ENCODE peak calls at places on chromosomes 7 and 10, in four cellular contexts. V is HepG2, R is A549, G is GM23338. B is an unnamed sample.

GRCh38 chr7:111437736-111438135 is 124.6 kb downstream of the IMMP2L start:
- DNase-seq in V (no peak), R (no peak), G (no peak), B (no peak)

GRCh38 chr7:56033671-56034432 is 17.4 kb downstream of the PSPH start:
- DNase-seq in V (peak; percentile 88), R (peak; percentile 75), G (peak; percentile 92), B (peak; percentile 52)

GRCh38 chr10:51269816-51270215 is 195.5 kb downstream of the PRKG1 start:
- DNase-seq in V (no peak), R (no peak), G (no peak), B (no peak)

GRCh38 chr7:15620491-15621185 is 58.8 kb upstream of the AGMO start:
- DNase-seq in V (no peak), R (no peak), G (no peak), B (no peak)

GRCh38 chr7:150949564-150949963 is 28.6 kb downstream of the KCNH2 start:
- DNase-seq in V (no peak), R (no peak), G (no peak), B (peak; percentile 35)

GRCh38 chr10:45154481-45154880 is 153.8 kb downstream of the ZNF22 start:
- DNase-seq in V (no peak), R (no peak), G (no peak), B (no peak)

GRCh38 chr7:46288010-46288409 is 366.9 kb upstream of the IGFBP3 start:
- DNase-seq in V (no peak), R (no peak), G (no peak), B (no peak)

GRCh38 chr10:22230331-22230833 is 12.6 kb upstream of the EBLN1 start:
- DNase-seq in V (no peak), R (peak; percentile 46), G (peak; percentile 72), B (no peak)

GRCh38 chr10:123136806-123137642 is 1.3 kb downstream of the HMX3 start:
- DNase-seq in V (no peak), R (no peak), G (peak; percentile 69), B (no peak)

GRCh38 chr7:11343818-11344413 is 370.2 kb downstream of the PHF14 start:
- DNase-seq in V (peak; percentile 24), R (no peak), G (peak; percentile 76), B (no peak)

GRCh38 chr7:20534543-20534942 is 80.9 kb upstream of the ABCB5 start:
- DNase-seq in V (no peak), R (no peak), G (no peak), B (no peak)

GRCh38 chr7:8211725-8212096 is 50.3 kb downstream of the ICA1 start:
- DNase-seq in V (no peak), R (no peak), G (no peak), B (no peak)

GRCh38 chr10:48406204-48406603 is 99.7 kb downstream of the MAPK8 start:
- DNase-seq in V (no peak), R (peak; percentile 2), G (no peak), B (no peak)

GRCh38 chr7:44050121-44050914 is 5.8 kb downstream of the DBNL start:
- DNase-seq in V (no peak), R (no peak), G (no peak), B (no peak)

GRCh38 chr10:32948451-32948850 is 9.6 kb downstream of the ITGB1 start:
- DNase-seq in V (peak; percentile 87), R (no peak), G (no peak), B (no peak)

GRCh38 chr7:150937848-150938561 is 40.1 kb downstream of the KCNH2 start:
- DNase-seq in V (no peak), R (no peak), G (peak; percentile 32), B (no peak)

GRCh38 chr7:82481499-82482097 is 38.0 kb upstream of the CACNA2D1 start:
- DNase-seq in V (peak; percentile 2), R (peak; percentile 29), G (peak; percentile 58), B (no peak)

GRCh38 chr10:132972149-132972985 is 30.0 kb upstream of the CFAP46 start:
- DNase-seq in V (no peak), R (no peak), G (no peak), B (peak; percentile 33)

GRCh38 chr10:86087716-86088115 is 278.9 kb downstream of the GRID1 start:
- DNase-seq in V (no peak), R (no peak), G (no peak), B (no peak)

GRCh38 chr10:132096863-132097478 is 31.2 kb downstream of the JAKMIP3 start:
- DNase-seq in V (no peak), R (no peak), G (no peak), B (peak; percentile 15)

GRCh38 chr7:7719235-7719634 is 828 bp upstream of the RPA3 start:
- DNase-seq in V (peak; percentile 37), R (no peak), G (no peak), B (no peak)

GRCh38 chr7:132891554-132891953 is 190.3 kb downstream of the CHCHD3 start:
- DNase-seq in V (no peak), R (no peak), G (no peak), B (no peak)

GRCh38 chr10:10665750-10666149 is 351.9 kb upstream of the CELF2 start:
- DNase-seq in V (no peak), R (no peak), G (no peak), B (no peak)

GRCh38 chr10:24617771-24618396 is 105.8 kb downstream of the ARHGAP21 start:
- DNase-seq in V (peak; percentile 50), R (peak; percentile 45), G (peak; percentile 90), B (no peak)

GRCh38 chr10:18793951-18794350 is 134.7 kb downstream of the ARL5B start:
- DNase-seq in V (peak; percentile 4), R (peak; percentile 3), G (peak; percentile 54), B (no peak)

GRCh38 chr7:142323706-142324105 is 65.8 kb upstream of the PRSS58 start:
- DNase-seq in V (peak; percentile 13), R (peak; percentile 17), G (peak; percentile 92), B (no peak)

GRCh38 chr7:80597875-80598274 is 40.6 kb upstream of the CD36 start:
- DNase-seq in V (no peak), R (no peak), G (no peak), B (no peak)

GRCh38 chr7:47648301-47648900 is 66.5 kb upstream of the TNS3 start:
- DNase-seq in V (no peak), R (no peak), G (no peak), B (no peak)

GRCh38 chr10:14118953-14119352 is 211.8 kb downstream of the FRMD4A start:
- DNase-seq in V (no peak), R (no peak), G (no peak), B (no peak)

GRCh38 chr7:107277331-107277730 is 108.5 kb downstream of the HBP1 start:
- DNase-seq in V (no peak), R (no peak), G (no peak), B (no peak)

GRCh38 chr7:106618480-106618879 is 42.5 kb downstream of the CCDC71L start:
- DNase-seq in V (no peak), R (no peak), G (no peak), B (no peak)

GRCh38 chr7:97004931-97005763 is at the start of gene DLX6:
- DNase-seq in V (peak; percentile 93), R (peak; percentile 89), G (peak; percentile 96), B (no peak)

GRCh38 chr10:81959016-81959415 is 84.0 kb downstream of the NRG3 start:
- DNase-seq in V (no peak), R (no peak), G (no peak), B (no peak)

GRCh38 chr10:29784175-29784773 is 149.5 kb upstream of the SVIL start:
- DNase-seq in V (peak; percentile 29), R (peak; percentile 89), G (peak; percentile 88), B (peak; percentile 90)

GRCh38 chr10:132511692-132512442 is 25.7 kb upstream of the INPP5A start:
- DNase-seq in V (no peak), R (no peak), G (no peak), B (no peak)

GRCh38 chr7:76302299-76303056 is at the start of gene HSPB1:
- DNase-seq in V (peak; percentile 65), R (peak; percentile 73), G (peak; percentile 90), B (peak; percentile 94)

GRCh38 chr7:76301000-76301399 is 1.5 kb upstream of the HSPB1 start:
- DNase-seq in V (no peak), R (no peak), G (no peak), B (no peak)

GRCh38 chr7:76303057-76303828 is 770 bp downstream of the HSPB1 start:
- DNase-seq in V (peak; percentile 86), R (peak; percentile 86), G (peak; percentile 98), B (peak; percentile 87)

GRCh38 chr7:76300210-76300731 is 2.2 kb upstream of the HSPB1 start:
- DNase-seq in V (peak; percentile 76), R (no peak), G (no peak), B (peak; percentile 90)

GRCh38 chr7:76303829-76304505 is 1.5 kb downstream of the HSPB1 start:
- DNase-seq in V (peak; percentile 43), R (no peak), G (no peak), B (no peak)
- H3K27ac ChIP-seq in V (peak overlapping the region; percentile 23), R (peak overlapping the region; percentile 96), G (no peak overlapping the region), B (peak overlapping the region; percentile 97)

GRCh38 chr7:22934473-22935065 is 79.4 kb downstream of the HYCC1 start:
- DNase-seq in V (no peak), R (no peak), G (no peak), B (no peak)
- H3K27ac ChIP-seq in V (no peak overlapping the region), R (no peak overlapping the region), G (peak overlapping the region; percentile 67), B (peak overlapping the region; percentile 1)

GRCh38 chr10:100658269-100658668 is 87.1 kb upstream of the PAX2 start:
- DNase-seq in V (no peak), R (no peak), G (no peak), B (no peak)

GRCh38 chr10:100654835-100655759 is 90.3 kb upstream of the PAX2 start:
- DNase-seq in V (no peak), R (no peak), G (peak; percentile 66), B (no peak)

GRCh38 chr10:100653957-100654834 is 91.2 kb upstream of the PAX2 start:
- DNase-seq in V (no peak), R (no peak), G (peak; percentile 78), B (no peak)

GRCh38 chr10:100655760-100656421 is 89.5 kb upstream of the PAX2 start:
- DNase-seq in V (no peak), R (no peak), G (no peak), B (no peak)

GRCh38 chr10:100656479-100656878 is 88.9 kb upstream of the PAX2 start:
- DNase-seq in V (no peak), R (peak; percentile 65), G (peak; percentile 74), B (no peak)
- H3K27ac ChIP-seq in V (no peak overlapping the region), R (no peak overlapping the region), G (no peak overlapping the region), B (no peak overlapping the region)

GRCh38 chr7:1569016-1569415 is 816 bp downstream of the PSMG3 start:
- DNase-seq in V (no peak), R (no peak), G (no peak), B (no peak)

GRCh38 chr7:1566687-1567081 is 3.1 kb downstream of the PSMG3 start:
- DNase-seq in V (no peak), R (no peak), G (no peak), B (no peak)

GRCh38 chr7:1567893-1568292 is 1.9 kb downstream of the PSMG3 start:
- DNase-seq in V (no peak), R (no peak), G (no peak), B (no peak)

GRCh38 chr7:1569440-1569832 is 396 bp downstream of the PSMG3 start:
- DNase-seq in V (no peak), R (no peak), G (no peak), B (no peak)

GRCh38 chr7:1567082-1567771 is 2.6 kb downstream of the PSMG3 start:
- DNase-seq in V (no peak), R (no peak), G (no peak), B (no peak)
- H3K27ac ChIP-seq in V (no peak overlapping the region), R (peak overlapping the region; percentile 62), G (no peak overlapping the region), B (peak overlapping the region; percentile 78)